ENCODE peak calls at places on chromosome 6, in four cellular contexts. T is transverse colon, S is lung, R is left lung. Q is an unnamed sample.

GRCh38 chr6:157267109-157267611 is 56.2 kb downstream of the TMEM242 start:
- DNase-seq in T (no peak), S (no peak), R (peak; percentile 58), Q (no peak)

GRCh38 chr6:148343028-148343374 is 363 bp downstream of the SASH1 start:
- DNase-seq in T (no peak), S (no peak), R (no peak), Q (no peak)

GRCh38 chr6:163416380-163416629 is 1.8 kb downstream of the QKI start:
- DNase-seq in T (no peak), S (no peak), R (no peak), Q (no peak)

GRCh38 chr6:31690231-31691077 is 9.6 kb upstream of the LY6G5C start:
- DNase-seq in T (peak; percentile 44), S (no peak), R (no peak), Q (no peak)

GRCh38 chr6:53770690-53771320 is 24.0 kb upstream of the LRRC1 start:
- DNase-seq in T (no peak), S (no peak), R (no peak), Q (peak; percentile 12)

GRCh38 chr6:138456393-138456775 is 42.9 kb downstream of the NHSL1 start:
- DNase-seq in T (no peak), S (no peak), R (no peak), Q (no peak)

GRCh38 chr6:43097098-43097489 is 21.0 kb downstream of the PTK7 start:
- DNase-seq in T (no peak), S (no peak), R (no peak), Q (no peak)

GRCh38 chr6:118597636-118598035 is 49.5 kb downstream of the PLN start:
- DNase-seq in T (no peak), S (no peak), R (no peak), Q (no peak)

GRCh38 chr6:170475118-170475517 is 78.0 kb downstream of the PSMB1 start:
- DNase-seq in T (no peak), S (no peak), R (no peak), Q (no peak)

GRCh38 chr6:147099974-147100373 is 104.2 kb upstream of the STXBP5 start:
- DNase-seq in T (no peak), S (no peak), R (no peak), Q (peak; percentile 84)

GRCh38 chr6:35185302-35185681 is 28.5 kb upstream of the SCUBE3 start:
- DNase-seq in T (no peak), S (peak; percentile 53), R (no peak), Q (peak; percentile 43)

GRCh38 chr6:4394786-4395185 is 259.4 kb upstream of the ECI2 start:
- DNase-seq in T (no peak), S (no peak), R (no peak), Q (no peak)

GRCh38 chr6:101663099-101663498 is 269.6 kb downstream of the GRIK2 start:
- DNase-seq in T (no peak), S (no peak), R (no peak), Q (no peak)

GRCh38 chr6:378090-378957 is 13.2 kb upstream of the IRF4 start:
- DNase-seq in T (no peak), S (no peak), R (no peak), Q (no peak)

GRCh38 chr6:89604662-89605061 is 33.9 kb downstream of the LYRM2 start:
- DNase-seq in T (no peak), S (no peak), R (no peak), Q (no peak)

GRCh38 chr6:16433338-16433737 is 195.0 kb downstream of the GMPR start:
- DNase-seq in T (no peak), S (no peak), R (no peak), Q (no peak)

GRCh38 chr6:45003400-45003799 is 324.7 kb upstream of the RUNX2 start:
- DNase-seq in T (no peak), S (no peak), R (no peak), Q (no peak)

GRCh38 chr6:149728499-149729234 is 10.8 kb upstream of the LATS1 start:
- DNase-seq in T (no peak), S (no peak), R (no peak), Q (no peak)

GRCh38 chr6:136113736-136114173 is 136.4 kb downstream of the MTFR2 start:
- DNase-seq in T (peak; percentile 26), S (peak; percentile 43), R (no peak), Q (peak; percentile 80)

GRCh38 chr6:7104752-7105151 is 3.0 kb upstream of the RREB1 start:
- DNase-seq in T (no peak), S (no peak), R (no peak), Q (no peak)

GRCh38 chr6:81609736-81610135 is 142.7 kb downstream of the TENT5A start:
- DNase-seq in T (no peak), S (no peak), R (no peak), Q (no peak)

GRCh38 chr6:52407467-52407866 is 12.7 kb upstream of the EFHC1 start:
- DNase-seq in T (no peak), S (no peak), R (no peak), Q (peak; percentile 73)

GRCh38 chr6:99467509-99468106 is 42.5 kb upstream of the PNISR start:
- DNase-seq in T (no peak), S (no peak), R (no peak), Q (peak; percentile 52)

GRCh38 chr6:139474145-139475108 is 100.0 kb upstream of the CITED2 start:
- DNase-seq in T (peak; percentile 11), S (no peak), R (no peak), Q (peak; percentile 52)

GRCh38 chr6:15551798-15552197 is 111.0 kb downstream of the DTNBP1 start:
- DNase-seq in T (no peak), S (no peak), R (no peak), Q (no peak)

GRCh38 chr6:29947292-29947980 is 5.1 kb downstream of the HLA-A start:
- DNase-seq in T (no peak), S (no peak), R (no peak), Q (no peak)

GRCh38 chr6:103893082-103893481 is 966.6 kb downstream of the HACE1 start:
- DNase-seq in T (no peak), S (no peak), R (no peak), Q (peak; percentile 19)

GRCh38 chr6:158647501-158647900 is 2.4 kb upstream of the SYTL3 start:
- DNase-seq in T (no peak), S (no peak), R (no peak), Q (no peak)

GRCh38 chr6:158646023-158646888 is 1.7 kb upstream of the DYNLT1 start:
- DNase-seq in T (no peak), S (no peak), R (no peak), Q (no peak)

GRCh38 chr6:158648682-158649131 is 1.1 kb upstream of the SYTL3 start:
- DNase-seq in T (no peak), S (no peak), R (no peak), Q (peak; percentile 94)

GRCh38 chr6:158645064-158646022 is 800 bp upstream of the DYNLT1 start:
- DNase-seq in T (no peak), S (no peak), R (no peak), Q (no peak)

DNA sequence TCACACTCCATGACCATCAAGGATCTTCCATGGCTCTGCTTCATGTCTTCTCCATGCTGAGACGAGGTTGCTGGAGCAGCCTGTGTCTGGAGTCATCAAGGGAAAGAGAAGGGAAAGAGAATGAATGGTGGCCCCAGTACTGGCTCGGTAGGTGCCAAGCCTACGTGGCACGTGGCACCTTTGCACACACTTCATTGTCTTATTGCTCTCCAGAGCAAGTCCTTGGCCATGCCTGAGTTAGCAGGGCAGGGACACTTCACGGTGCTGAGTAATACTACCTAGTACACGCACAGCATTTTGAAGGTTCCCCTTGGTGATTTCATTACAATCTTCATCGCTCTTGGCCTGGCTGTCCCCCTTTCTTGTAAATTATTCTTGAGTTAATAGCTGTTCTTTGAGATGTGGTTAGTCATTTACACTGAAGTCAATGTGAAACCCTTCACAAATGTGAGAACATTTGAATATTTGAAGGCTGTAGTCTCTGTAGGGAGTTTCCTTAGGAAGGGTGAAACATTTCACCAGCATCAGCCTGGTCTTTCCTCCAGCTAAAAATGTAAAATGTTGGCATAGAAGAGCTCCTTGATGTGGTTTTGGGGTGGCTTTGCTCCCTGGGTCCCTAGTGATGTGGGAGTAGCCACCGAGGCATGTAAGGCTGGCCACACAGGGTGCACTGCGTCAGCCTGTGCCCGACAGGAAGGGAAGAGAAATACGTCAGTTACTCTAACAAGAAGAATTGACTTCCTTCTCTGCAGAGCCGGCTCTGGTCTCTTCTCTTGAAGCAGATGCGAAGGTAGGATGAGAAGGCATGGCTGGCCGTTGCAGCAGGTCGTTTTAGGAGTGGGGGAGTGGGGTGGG is at the start of gene SYTL3:
- DNase-seq in T (peak; percentile 76), S (peak; percentile 76), R (peak; percentile 86), Q (peak; percentile 65)
- H3K4me3 ChIP-seq in T (peak within 1 kb of the TSS; percentile 7), S (no peak within 1 kb of the TSS), R (peak within 1 kb of the TSS; percentile 5), Q (no peak within 1 kb of the TSS)

GRCh38 chr6:125819927-125820326 is 29.2 kb downstream of the NCOA7 start:
- DNase-seq in T (no peak), S (no peak), R (no peak), Q (no peak)

GRCh38 chr6:125815050-125815910 is 24.5 kb downstream of the NCOA7 start:
- DNase-seq in T (no peak), S (no peak), R (no peak), Q (peak; percentile 51)

GRCh38 chr6:125818659-125819297 is 28.0 kb downstream of the NCOA7 start:
- DNase-seq in T (no peak), S (no peak), R (no peak), Q (peak; percentile 81)

GRCh38 chr6:125816828-125817280 is 26.1 kb downstream of the NCOA7 start:
- DNase-seq in T (no peak), S (no peak), R (no peak), Q (no peak)

DNA sequence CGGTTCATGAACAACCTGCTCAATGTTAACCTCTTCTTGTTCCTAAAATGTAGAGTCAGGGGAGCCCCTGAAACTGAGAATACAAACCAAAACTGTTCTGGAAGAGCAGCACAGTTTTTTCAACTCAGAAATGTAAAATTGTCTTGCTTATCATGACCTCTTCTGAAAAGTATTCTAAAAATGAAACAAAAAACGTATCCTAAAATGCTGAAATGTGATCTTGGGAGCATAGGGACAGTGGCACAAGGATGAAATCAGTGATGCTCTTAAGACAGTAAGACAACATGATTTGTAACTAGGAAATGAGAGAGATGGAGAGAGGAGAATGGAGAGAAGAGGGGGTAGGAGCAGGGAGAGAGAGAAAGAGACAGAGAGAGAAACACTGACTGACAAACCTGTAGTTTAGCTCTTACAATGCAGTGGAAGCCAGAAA is 27.5 kb downstream of the NCOA7 start:
- DNase-seq in T (no peak), S (no peak), R (no peak), Q (no peak)
- H3K4me3 ChIP-seq in T (no peak overlapping the region), S (no peak overlapping the region), R (no peak overlapping the region), Q (peak overlapping the region; percentile 55)

GRCh38 chr6:96520039-96520850 is 1.4 kb upstream of the UFL1 start:
- DNase-seq in T (peak; percentile 45), S (no peak), R (no peak), Q (peak; percentile 46)

GRCh38 chr6:96521267-96521624 is 360 bp upstream of the UFL1 start:
- DNase-seq in T (no peak), S (no peak), R (no peak), Q (no peak)

GRCh38 chr6:96521625-96522468 is at the start of gene UFL1:
- DNase-seq in T (peak; percentile 96), S (peak; percentile 93), R (peak; percentile 99), Q (peak; percentile 87)

GRCh38 chr6:96522469-96523009 is 933 bp downstream of the UFL1 start:
- DNase-seq in T (no peak), S (no peak), R (no peak), Q (peak; percentile 30)

DNA sequence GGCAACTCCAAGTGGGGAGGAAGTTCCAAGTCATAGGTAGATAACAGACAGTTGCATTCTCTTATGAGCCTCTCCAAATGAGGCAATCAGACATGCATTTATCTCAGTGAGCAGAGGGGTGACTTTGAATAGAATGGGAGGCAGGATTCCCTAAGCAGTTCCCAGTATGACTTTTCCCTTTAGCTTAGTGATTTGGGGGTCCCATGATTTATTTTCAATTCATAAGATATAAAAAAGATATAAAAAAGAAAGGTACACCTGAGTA is 823 bp upstream of the UFL1 start:
- DNase-seq in T (no peak), S (no peak), R (no peak), Q (no peak)
- H3K4me3 ChIP-seq in T (peak overlapping the region; percentile 84), S (no peak overlapping the region), R (peak overlapping the region; percentile 62), Q (peak overlapping the region; percentile 84)

GRCh38 chr6:160766657-160767018 is 64.6 kb downstream of the PLG start:
- DNase-seq in T (no peak), S (no peak), R (no peak), Q (no peak)
- H3K4me3 ChIP-seq in T (peak overlapping the region; percentile 49), S (no peak overlapping the region), R (peak overlapping the region; percentile 31), Q (no peak overlapping the region)

Q was measured in fibroblast of the aortic adventitia.